ENCODE peak calls at places on chromosomes 16 and 17, in ten cellular contexts. M is K562, P is ovary, L is upper lobe of left lung, J is A549, R is GM12878, V is stomach, Q is sigmoid colon, X is HepG2, Z is transverse colon. O is an unnamed sample.

GRCh38 chr17:60641126-60641525 is 36.5 kb upstream of the BCAS3 start:
- DNase-seq in M (no peak), P (no peak), L (no peak), J (no peak), R (no peak), V (no peak), Q (no peak), X (no peak), Z (no peak), O (no peak)

GRCh38 chr17:65055708-65056638 is 567 bp downstream of the GNA13 start:
- DNase-seq in M (peak; percentile 66), P (peak; percentile 64), L (peak; percentile 78), J (peak; percentile 65), R (no peak), V (peak; percentile 55), Q (peak; percentile 88), X (peak; percentile 38), Z (peak; percentile 69), O (peak; percentile 65)

GRCh38 chr16:70473446-70474319 is 19.3 kb downstream of the FCSK start:
- DNase-seq in M (no peak), P (no peak), L (no peak), J (peak; percentile 30), R (no peak), V (no peak), Q (no peak), X (no peak), Z (no peak), O (no peak)

GRCh38 chr17:78622491-78623265 is 45.5 kb upstream of the DNAH17 start:
- DNase-seq in M (no peak), P (no peak), L (no peak), J (no peak), R (no peak), V (no peak), Q (no peak), X (no peak), Z (no peak), O (no peak)

GRCh38 chr16:11669380-11670146 is 1.3 kb downstream of the SNN start:
- DNase-seq in M (no peak), P (no peak), L (peak; percentile 80), J (no peak), R (peak; percentile 33), V (no peak), Q (no peak), X (no peak), Z (peak; percentile 49), O (peak; percentile 51)

GRCh38 chr16:86559802-86560305 is 4.8 kb upstream of the MTHFSD start:
- DNase-seq in M (no peak), P (no peak), L (no peak), J (no peak), R (no peak), V (no peak), Q (no peak), X (no peak), Z (no peak), O (no peak)

GRCh38 chr16:25257956-25258855 is 561 bp upstream of the ZKSCAN2 start:
- DNase-seq in M (peak; percentile 82), P (peak; percentile 90), L (peak; percentile 85), J (peak; percentile 97), R (peak; percentile 44), V (peak; percentile 82), Q (peak; percentile 93), X (peak; percentile 92), Z (peak; percentile 87), O (peak; percentile 64)

GRCh38 chr17:53628011-53628410 is 194.7 kb upstream of the KIF2B start:
- DNase-seq in M (no peak), P (no peak), L (no peak), J (no peak), R (no peak), V (no peak), Q (no peak), X (no peak), Z (no peak), O (no peak)

GRCh38 chr16:46759309-46759708 is 11.2 kb upstream of the MYLK3 start:
- DNase-seq in M (no peak), P (no peak), L (no peak), J (no peak), R (no peak), V (no peak), Q (no peak), X (no peak), Z (no peak), O (no peak)

GRCh38 chr17:81101614-81102306 is 63.5 kb upstream of the PVALEF start:
- DNase-seq in M (peak; percentile 93), P (peak; percentile 60), L (peak; percentile 90), J (peak; percentile 88), R (peak; percentile 13), V (peak; percentile 88), Q (peak; percentile 87), X (peak; percentile 91), Z (peak; percentile 86), O (peak; percentile 57)

GRCh38 chr16:4603624-4604170 is 11.0 kb downstream of the UBALD1 start:
- DNase-seq in M (no peak), P (no peak), L (no peak), J (no peak), R (no peak), V (no peak), Q (no peak), X (no peak), Z (no peak), O (no peak)

GRCh38 chr17:45791935-45792334 is 7.8 kb downstream of the CRHR1 start:
- DNase-seq in M (no peak), P (no peak), L (peak; percentile 46), J (peak; percentile 28), R (no peak), V (peak; percentile 35), Q (no peak), X (no peak), Z (no peak), O (no peak)

GRCh38 chr17:1413281-1413791 is 13.3 kb upstream of the YWHAE start:
- DNase-seq in M (peak; percentile 25), P (no peak), L (peak; percentile 80), J (peak; percentile 55), R (no peak), V (peak; percentile 89), Q (no peak), X (peak; percentile 77), Z (peak; percentile 26), O (peak; percentile 27)

GRCh38 chr16:81164481-81164880 is 68.3 kb upstream of the GCSH start:
- DNase-seq in M (no peak), P (no peak), L (no peak), J (no peak), R (no peak), V (no peak), Q (no peak), X (no peak), Z (peak; percentile 22), O (no peak)

GRCh38 chr16:57184890-57185445 is 871 bp downstream of the PSME3IP1 start:
- DNase-seq in M (no peak), P (no peak), L (no peak), J (no peak), R (no peak), V (no peak), Q (no peak), X (no peak), Z (no peak), O (no peak)

GRCh38 chr16:57185446-57185944 is 344 bp downstream of the PSME3IP1 start:
- DNase-seq in M (peak; percentile 49), P (peak; percentile 43), L (peak; percentile 44), J (peak; percentile 52), R (no peak), V (peak; percentile 53), Q (peak; percentile 82), X (no peak), Z (peak; percentile 50), O (peak; percentile 64)

GRCh38 chr16:57187508-57187854 is 1.4 kb downstream of the RSPRY1 start:
- DNase-seq in M (no peak), P (no peak), L (no peak), J (no peak), R (no peak), V (no peak), Q (no peak), X (peak; percentile 29), Z (no peak), O (no peak)

GRCh38 chr16:57186630-57187507 is 740 bp downstream of the RSPRY1 start:
- DNase-seq in M (peak; percentile 24), P (peak; percentile 29), L (peak; percentile 31), J (peak; percentile 22), R (no peak), V (no peak), Q (no peak), X (peak; percentile 54), Z (peak; percentile 39), O (no peak)

DNA sequence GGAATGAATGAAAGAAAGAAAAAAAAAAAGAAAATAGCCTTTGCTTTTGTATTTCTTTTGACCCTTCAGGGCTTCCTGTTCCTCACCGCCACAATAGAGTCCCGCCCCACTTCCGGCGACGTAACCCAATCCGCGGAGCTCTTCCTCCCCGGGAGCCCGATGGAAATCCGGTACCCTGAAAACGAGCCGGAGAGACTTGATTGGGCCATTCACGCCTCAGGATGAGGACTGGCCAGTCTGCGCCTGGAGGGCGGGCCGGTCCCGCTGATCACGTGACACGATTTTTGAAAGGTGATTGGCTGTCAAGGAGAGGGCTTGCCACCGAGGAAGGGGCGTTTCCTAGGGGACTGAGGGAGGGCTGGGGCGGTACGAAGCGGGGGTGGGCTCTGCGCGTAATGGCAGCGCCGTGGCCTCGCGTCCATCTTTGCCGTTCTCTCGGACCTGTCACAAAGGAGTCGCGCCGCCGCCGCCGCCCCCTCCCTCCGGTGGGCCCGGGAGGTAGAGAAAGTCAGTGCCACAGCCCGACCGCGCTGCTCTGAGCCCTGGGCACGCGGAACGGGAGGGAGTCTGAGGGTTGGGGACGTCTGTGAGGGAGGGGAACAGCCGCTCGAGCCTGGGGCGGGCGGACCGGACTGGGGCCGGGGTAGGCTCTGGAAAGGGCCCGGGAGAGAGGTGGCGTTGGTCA is at the start of the genes PSME3IP1 and RSPRY1:
- DNase-seq in M (peak; percentile 100), P (peak; percentile 97), L (peak; percentile 98), J (peak; percentile 100), R (peak; percentile 99), V (peak; percentile 98), Q (peak; percentile 99), X (peak; percentile 100), Z (peak; percentile 98), O (peak; percentile 99)
- TF ChIP-seq POLR2A in M (peak; percentile 88), P (peak; percentile 81), L (peak; percentile 61), J (peak; percentile 88), R (peak; percentile 91), V (no peak), Q (peak; percentile 81), X (peak; percentile 75), Z (peak; percentile 92), O (peak; percentile 66)

GRCh38 chr16:57167951-57168350 is 17.9 kb downstream of the PSME3IP1 start:
- DNase-seq in M (no peak), P (no peak), L (no peak), J (peak; percentile 73), R (no peak), V (no peak), Q (peak; percentile 33), X (peak; percentile 53), Z (no peak), O (no peak)
- TF ChIP-seq EP300 in M (no peak), P (no peak), L (no peak), J (no peak), R (no peak), V (no peak), Q (no peak), X (no peak), Z (no peak), O (no peak)

GRCh38 chr17:28760987-28761562 is 17.3 kb downstream of the TRAF4 start:
- DNase-seq in M (no peak), P (no peak), L (peak; percentile 92), J (no peak), R (no peak), V (peak; percentile 87), Q (peak; percentile 78), X (no peak), Z (peak; percentile 59), O (peak; percentile 38)
- TF ChIP-seq POLR2A in M (no peak), P (no peak), L (no peak), J (no peak), R (no peak), V (no peak), Q (no peak), X (no peak), Z (no peak), O (no peak)

GRCh38 chr16:85402910-85403692 is 210.0 kb upstream of the GSE1 start:
- DNase-seq in M (peak; percentile 95), P (peak; percentile 52), L (no peak), J (no peak), R (no peak), V (no peak), Q (peak; percentile 69), X (no peak), Z (no peak), O (peak; percentile 17)
- TF ChIP-seq EP300 in M (peak; percentile 94), P (no peak), L (no peak), J (no peak), R (no peak), V (no peak), Q (no peak), X (no peak), Z (no peak), O (no peak)

O was measured in tibial nerve.